ENCODE peak calls at places on chromosomes 12 and 14, in five cellular contexts. O is A549; D is H9; G is naive thymus-derived CD4-positive, alpha-beta T cell; M is uterus. R is an unnamed sample.
A peak's percentile ranks its signal among the peaks of the same experiment; 100 is the strongest.

GRCh38 chr12:47014474-47014873 is 64.9 kb upstream of the PCED1B start:
- DNase-seq in O (peak; percentile 41), D (no peak), G (no peak), M (no peak), R (no peak)

GRCh38 chr14:22334627-22335026 is 254.4 kb downstream of the DAD1 start:
- DNase-seq in O (peak; percentile 23), D (no peak), G (no peak), M (no peak), R (no peak)

GRCh38 chr14:89616425-89617141 is 199.6 kb upstream of the FOXN3 start:
- DNase-seq in O (no peak), D (no peak), G (no peak), M (no peak), R (no peak)

GRCh38 chr14:51139221-51139681 is 44.3 kb upstream of the TRIM9 start:
- DNase-seq in O (no peak), D (no peak), G (no peak), M (no peak), R (no peak)

GRCh38 chr14:50008562-50009355 is 107.6 kb downstream of the VCPKMT start:
- DNase-seq in O (peak; percentile 58), D (no peak), G (no peak), M (no peak), R (no peak)

GRCh38 chr12:93387780-93388179 is 10.1 kb downstream of the NUDT4 start:
- DNase-seq in O (no peak), D (no peak), G (no peak), M (no peak), R (no peak)

GRCh38 chr14:51677276-51677675 is 25.6 kb downstream of the FRMD6 start:
- DNase-seq in O (no peak), D (no peak), G (no peak), M (no peak), R (no peak)

GRCh38 chr12:46071335-46071734 is 81.0 kb upstream of the SCAF11 start:
- DNase-seq in O (peak; percentile 9), D (no peak), G (no peak), M (no peak), R (no peak)

GRCh38 chr12:21644516-21644915 is 13.1 kb downstream of the LDHB start:
- DNase-seq in O (no peak), D (no peak), G (no peak), M (no peak), R (no peak)

GRCh38 chr14:89013098-89013504 is 188.7 kb downstream of the TTC8 start:
- DNase-seq in O (peak; percentile 87), D (peak; percentile 73), G (no peak), M (no peak), R (peak; percentile 26)

GRCh38 chr12:27988594-27989233 is 16.2 kb upstream of the PTHLH start:
- DNase-seq in O (no peak), D (no peak), G (no peak), M (no peak), R (no peak)

GRCh38 chr14:73386342-73386741 is 72.0 kb downstream of the NUMB start:
- DNase-seq in O (no peak), D (no peak), G (no peak), M (no peak), R (no peak)

GRCh38 chr14:93049867-93050331 is 65.8 kb downstream of the ITPK1 start:
- DNase-seq in O (no peak), D (no peak), G (no peak), M (no peak), R (no peak)

GRCh38 chr12:11732023-11732422 is 82.5 kb downstream of the ETV6 start:
- DNase-seq in O (no peak), D (no peak), G (no peak), M (no peak), R (no peak)
- H3K27ac ChIP-seq in O (no peak overlapping the region), D (no peak overlapping the region), G (peak overlapping the region; percentile 34), M (no peak overlapping the region), R (peak overlapping the region; percentile 48)

GRCh38 chr14:67492538-67492937 is 4.0 kb upstream of the TMEM229B start:
- DNase-seq in O (no peak), D (no peak), G (no peak), M (no peak), R (no peak)

GRCh38 chr14:67495827-67496226 is 7.3 kb upstream of the TMEM229B start:
- DNase-seq in O (no peak), D (no peak), G (no peak), M (no peak), R (no peak)

GRCh38 chr14:67491741-67492504 is 3.4 kb upstream of the TMEM229B start:
- DNase-seq in O (no peak), D (no peak), G (no peak), M (no peak), R (no peak)

GRCh38 chr14:67491285-67491684 is 2.8 kb upstream of the TMEM229B start:
- DNase-seq in O (no peak), D (no peak), G (no peak), M (no peak), R (no peak)

DNA sequence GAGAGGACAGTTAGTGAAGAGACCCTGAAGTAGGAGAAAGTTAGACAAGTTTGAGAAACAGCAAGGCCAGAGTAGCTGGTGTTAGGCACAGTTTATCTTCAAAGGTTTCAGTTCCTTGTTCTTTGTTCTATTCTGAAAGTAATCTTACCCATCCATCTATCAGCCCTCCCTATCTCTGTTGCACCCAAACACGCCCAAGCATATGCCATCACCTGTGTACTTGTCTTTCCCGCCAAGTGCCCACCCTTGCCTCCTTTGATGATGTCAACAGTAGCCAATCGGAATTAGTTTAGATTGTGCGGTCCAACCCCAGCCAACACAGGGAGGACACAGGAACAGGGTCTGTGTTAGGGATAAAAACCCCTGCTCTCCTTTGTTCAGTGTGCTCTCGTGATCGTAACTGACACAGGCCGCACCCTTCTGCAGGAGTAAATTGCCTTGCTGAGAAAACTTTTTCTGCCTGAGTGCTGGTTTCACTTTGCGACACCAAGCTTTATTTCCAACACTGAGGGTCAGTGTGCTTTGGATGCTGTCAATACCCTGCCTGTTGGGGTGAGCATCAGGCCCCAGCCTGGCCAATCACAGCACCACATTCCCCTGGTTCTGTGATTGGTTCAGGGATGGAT is 4.7 kb upstream of the TMEM229B start:
- DNase-seq in O (no peak), D (no peak), G (no peak), M (no peak), R (no peak)
- H3K27ac ChIP-seq in O (no peak overlapping the region), D (no peak overlapping the region), G (no peak overlapping the region), M (no peak overlapping the region), R (no peak overlapping the region)

GRCh38 chr12:125140239-125140917 is 75.1 kb downstream of the AACS start:
- DNase-seq in O (peak; percentile 25), D (peak; percentile 61), G (no peak), M (no peak), R (no peak)
- H3K27ac ChIP-seq in O (peak overlapping the region; percentile 62), D (no peak overlapping the region), G (no peak overlapping the region), M (no peak overlapping the region), R (no peak overlapping the region)

DNA sequence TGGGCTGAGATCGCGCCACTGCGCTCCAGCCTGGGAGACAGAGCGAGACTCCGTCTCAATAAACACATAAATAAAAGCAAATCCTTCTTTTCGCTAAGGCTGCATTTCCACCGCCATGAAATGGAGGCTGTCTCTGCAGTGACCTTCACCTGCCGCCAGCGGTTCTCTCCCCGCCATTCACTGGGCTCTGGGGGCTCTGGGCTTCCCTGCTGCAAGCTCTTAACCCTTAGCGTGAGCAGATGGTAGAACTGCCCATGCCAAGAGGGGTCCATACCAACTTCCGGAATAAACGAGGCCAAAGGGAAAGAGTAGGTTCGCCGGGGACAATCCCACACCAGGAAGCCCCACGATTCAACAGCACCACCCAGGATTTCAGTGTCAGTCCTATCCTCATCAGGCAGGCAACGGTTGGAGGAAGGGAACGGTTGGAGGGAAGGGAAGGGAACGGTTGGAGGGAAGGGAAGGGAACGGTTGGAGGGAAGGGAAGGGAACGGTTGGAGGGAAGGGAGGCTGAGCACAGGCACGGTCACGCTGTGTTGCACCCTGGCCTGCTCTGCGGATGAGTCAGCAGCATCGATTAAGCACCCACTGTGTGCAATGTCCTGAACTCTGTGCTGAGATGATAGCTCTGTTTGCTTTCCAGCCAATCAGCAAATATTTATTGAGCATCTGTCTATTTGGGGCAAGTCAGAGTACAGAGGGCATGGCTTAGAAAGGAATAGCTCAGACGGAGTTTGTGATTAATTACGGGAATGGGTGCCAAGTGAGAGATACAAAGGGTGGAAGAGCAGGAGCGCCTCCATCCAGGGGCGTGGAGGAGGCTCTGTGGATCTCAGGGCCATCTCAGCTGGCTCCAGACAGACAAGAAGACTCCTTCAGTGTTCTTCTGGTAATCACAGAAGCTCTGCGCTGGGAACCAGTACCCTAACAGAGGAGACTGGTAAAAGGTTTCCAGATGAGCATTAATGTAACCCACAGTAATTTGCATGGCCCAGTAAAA is 77.9 kb downstream of the NINJ2 start:
- DNase-seq in O (peak; percentile 41), D (peak; percentile 24), G (no peak), M (no peak), R (no peak)
- H3K27ac ChIP-seq in O (peak overlapping the region; percentile 34), D (no peak overlapping the region), G (no peak overlapping the region), M (no peak overlapping the region), R (no peak overlapping the region)

DNA sequence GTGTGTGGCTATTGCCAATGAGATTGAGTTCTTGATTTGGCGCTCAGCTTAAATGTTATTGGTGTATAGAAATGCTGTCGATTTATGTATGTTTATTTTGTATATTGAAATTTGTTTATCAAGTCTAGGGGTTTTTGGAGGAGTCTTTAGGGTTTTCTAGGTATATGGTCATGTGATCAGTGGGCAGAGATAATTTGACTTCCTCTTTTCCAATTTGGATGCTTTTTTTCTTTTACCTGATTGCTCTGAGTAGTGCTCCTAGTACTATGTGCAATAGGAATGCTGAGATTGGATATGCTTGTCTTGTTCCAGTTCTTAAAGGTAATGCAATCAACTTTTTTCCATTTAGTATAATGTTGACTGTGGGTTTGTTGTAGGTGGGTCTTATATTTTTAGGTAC is 99.8 kb upstream of the PMCH start:
- DNase-seq in O (no peak), D (no peak), G (no peak), M (no peak), R (no peak)
- H3K27ac ChIP-seq in O (no peak overlapping the region), D (no peak overlapping the region), G (no peak overlapping the region), M (no peak overlapping the region), R (no peak overlapping the region)

DNA sequence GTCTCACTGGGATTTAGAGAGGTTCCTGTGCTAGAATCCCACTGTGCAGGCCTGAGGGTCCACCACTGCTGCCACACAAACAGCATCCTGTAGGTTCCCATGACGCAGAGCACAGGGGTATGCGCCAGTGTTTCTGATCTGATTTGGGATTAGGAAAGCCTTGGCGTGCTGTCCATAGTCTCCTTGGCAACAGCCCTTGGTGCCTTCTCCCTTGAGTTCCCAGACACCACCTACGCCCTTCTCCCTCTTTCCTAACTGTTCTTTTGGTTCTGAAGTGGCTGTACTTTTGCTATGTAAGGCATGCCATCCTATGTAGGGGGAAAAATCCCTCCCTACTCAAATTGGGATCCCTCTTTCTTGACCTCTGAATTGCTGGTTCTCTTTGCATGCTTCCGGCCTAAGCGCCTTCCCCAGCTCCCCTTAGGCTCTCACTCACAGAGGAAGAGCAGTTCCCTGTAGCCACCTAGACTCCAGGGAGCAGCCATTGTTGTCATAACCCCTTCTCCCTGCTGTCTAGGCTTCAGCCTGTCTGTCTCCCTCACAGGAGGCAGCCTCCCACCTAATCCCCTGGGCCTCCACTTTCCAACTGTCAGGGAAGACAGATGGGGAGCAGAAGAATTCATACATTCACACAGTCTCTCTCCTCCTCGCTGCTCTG is 14.8 kb upstream of the RIC8B start:
- DNase-seq in O (no peak), D (no peak), G (no peak), M (no peak), R (no peak)
- H3K27ac ChIP-seq in O (no peak overlapping the region), D (peak overlapping the region; percentile 19), G (peak overlapping the region; percentile 65), M (no peak overlapping the region), R (peak overlapping the region; percentile 64)